ENCODE peak calls at places on chromosome 14, in four cellular contexts. O is heart right ventricle, N is retinal pigment epithelial cell, K is A549. E is an unnamed sample.

GRCh38 chr14:100541621-100542560 is 45.3 kb downstream of the BEGAIN start:
- DNase-seq in N (no peak), O (no peak), K (no peak), E (no peak)

GRCh38 chr14:67187826-67188225 is 1.4 kb upstream of the GARIN2 start:
- DNase-seq in K (peak; percentile 29), O (no peak), N (peak; percentile 92), E (peak; percentile 10)

GRCh38 chr14:53152627-53152908 is 555 bp downstream of the DDHD1 start:
- DNase-seq in N (peak; percentile 4), O (no peak), K (peak; percentile 35), E (no peak)

GRCh38 chr14:85701763-85702162 is 171.8 kb downstream of the FLRT2 start:
- DNase-seq in N (peak; percentile 35), O (no peak), K (no peak), E (no peak)

GRCh38 chr14:50619569-50620141 is 48.5 kb downstream of the SAV1 start:
- DNase-seq in O (no peak), N (no peak), K (peak; percentile 55), E (peak; percentile 28)

GRCh38 chr14:45290547-45290946 is 37.5 kb upstream of the MIS18BP1 start:
- DNase-seq in O (no peak), K (no peak), N (no peak), E (no peak)

GRCh38 chr14:75751291-75751690 is 90.2 kb downstream of the TTLL5 start:
- DNase-seq in K (no peak), N (no peak), O (no peak), E (no peak)

GRCh38 chr14:70724061-70724596 is 82.4 kb downstream of the TTC9 start:
- DNase-seq in O (no peak), N (no peak), K (no peak), E (no peak)

GRCh38 chr14:68672609-68673285 is 120.1 kb downstream of the ZFP36L1 start:
- DNase-seq in N (no peak), K (no peak), O (no peak), E (peak; percentile 27)

GRCh38 chr14:51862171-51862838 is 1.9 kb downstream of the GNG2 start:
- DNase-seq in N (no peak), O (no peak), K (no peak), E (no peak)

GRCh38 chr14:52044791-52045522 is 23.9 kb downstream of the NID2 start:
- DNase-seq in N (peak; percentile 89), K (peak; percentile 20), O (no peak), E (no peak)

GRCh38 chr14:105659935-105660527 is 133.6 kb downstream of the TMEM121 start:
- DNase-seq in K (no peak), N (no peak), O (no peak), E (no peak)

GRCh38 chr14:75513911-75514672 is 8.2 kb upstream of the BATF start:
- DNase-seq in N (no peak), K (no peak), O (no peak), E (no peak)

GRCh38 chr14:63673255-63673654 is 31.6 kb upstream of the WDR89 start:
- DNase-seq in N (no peak), K (no peak), O (no peak), E (no peak)

GRCh38 chr14:85531594-85532391 is 1.8 kb downstream of the FLRT2 start:
- DNase-seq in O (peak; percentile 48), N (no peak), K (peak; percentile 79), E (no peak)

GRCh38 chr14:52072266-52072780 is 3.5 kb upstream of the NID2 start:
- DNase-seq in N (peak; percentile 93), K (no peak), O (no peak), E (no peak)

GRCh38 chr14:41605550-41606248 is 977 bp upstream of the LRFN5 start:
- DNase-seq in N (no peak), K (no peak), O (no peak), E (no peak)

GRCh38 chr14:30521899-30522736 is 36.8 kb upstream of the G2E3 start:
- DNase-seq in O (no peak), N (no peak), K (peak; percentile 42), E (peak; percentile 25)

GRCh38 chr14:71237556-71237955 is 330.3 kb downstream of the PCNX1 start:
- DNase-seq in N (no peak), O (no peak), K (no peak), E (peak; percentile 98)

GRCh38 chr14:95318870-95319311 is 817 bp downstream of the CLMN start:
- DNase-seq in K (no peak), N (no peak), O (no peak), E (no peak)

GRCh38 chr14:20970647-20970982 is 15.3 kb downstream of the RNASE2 start:
- DNase-seq in N (no peak), K (no peak), O (no peak), E (no peak)

GRCh38 chr14:25406818-25407217 is 356.9 kb upstream of the STXBP6 start:
- DNase-seq in N (no peak), O (no peak), K (peak; percentile 49), E (no peak)

GRCh38 chr14:61051046-61051445 is 70.0 kb downstream of the SLC38A6 start:
- DNase-seq in O (no peak), K (no peak), N (no peak), E (no peak)

GRCh38 chr14:45252356-45253069 is 489 bp downstream of the MIS18BP1 start:
- DNase-seq in O (no peak), N (no peak), K (peak; percentile 38), E (no peak)

DNA sequence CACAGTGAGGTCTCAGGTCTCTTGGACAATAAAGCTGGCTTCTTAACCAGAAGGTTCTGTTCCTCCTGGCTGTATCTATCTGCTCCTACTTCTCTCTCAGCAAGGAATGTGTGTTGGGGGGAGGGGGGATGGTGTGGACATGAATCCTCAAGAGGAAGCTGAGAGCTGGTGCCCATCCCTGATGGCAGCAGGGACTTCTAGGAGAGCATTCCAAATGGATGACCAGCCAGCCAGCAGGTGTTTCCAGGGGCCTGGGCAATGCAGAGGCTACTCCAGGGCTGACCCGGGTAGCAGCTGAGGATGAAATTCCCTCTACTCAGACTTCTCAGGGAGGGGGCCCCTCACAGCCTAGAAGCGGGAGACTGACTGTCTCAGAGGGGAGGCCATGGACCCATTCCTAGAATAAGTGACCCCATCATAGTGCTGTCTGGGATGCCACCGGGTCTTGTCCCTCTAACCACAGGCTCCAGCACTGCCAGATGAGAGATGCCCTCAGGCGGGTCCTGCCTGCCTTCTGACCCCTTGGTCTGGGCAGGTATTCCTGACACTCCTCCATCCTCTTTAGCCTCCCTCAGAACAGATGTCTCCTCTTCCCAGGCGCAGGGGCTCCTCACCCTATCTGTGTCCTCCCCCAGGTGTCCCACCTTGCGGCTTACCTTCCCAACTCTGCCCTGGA is 1.2 kb downstream of the RAB15 start:
- DNase-seq in N (no peak), K (peak; percentile 46), O (no peak), E (no peak)
- H3K4me3 ChIP-seq in N (peak overlapping the region; percentile 60), K (peak overlapping the region; percentile 61), O (no peak overlapping the region), E (peak overlapping the region; percentile 55)

GRCh38 chr14:58238252-58239247 is 6.1 kb upstream of the PSMA3 start:
- DNase-seq in K (no peak), N (no peak), O (no peak), E (no peak)

GRCh38 chr14:58244556-58245387 is at the start of gene PSMA3:
- DNase-seq in N (peak; percentile 91), K (peak; percentile 96), O (peak; percentile 97), E (peak; percentile 90)

GRCh38 chr14:58245562-58245961 is 919 bp downstream of the PSMA3 start:
- DNase-seq in O (no peak), N (no peak), K (no peak), E (no peak)

GRCh38 chr14:58239259-58240210 is 5.1 kb upstream of the PSMA3 start:
- DNase-seq in N (no peak), O (peak; percentile 69), K (peak; percentile 67), E (no peak)

GRCh38 chr14:58243790-58244555 is 670 bp upstream of the PSMA3 start:
- DNase-seq in N (no peak), K (peak; percentile 38), O (no peak), E (no peak)
- H3K4me3 ChIP-seq in N (peak overlapping the region; percentile 99), K (peak overlapping the region; percentile 60), O (peak overlapping the region; percentile 35), E (peak overlapping the region; percentile 98)

GRCh38 chr14:90676356-90676755 is 139.9 kb downstream of the TTC7B start:
- DNase-seq in O (no peak), N (no peak), K (no peak), E (no peak)

GRCh38 chr14:90674043-90674670 is 142.1 kb downstream of the TTC7B start:
- DNase-seq in O (no peak), N (no peak), K (no peak), E (no peak)

GRCh38 chr14:90676859-90677258 is 139.4 kb downstream of the TTC7B start:
- DNase-seq in N (no peak), K (no peak), O (no peak), E (no peak)

GRCh38 chr14:90674716-90675115 is 141.5 kb downstream of the TTC7B start:
- DNase-seq in K (no peak), O (no peak), N (no peak), E (no peak)

DNA sequence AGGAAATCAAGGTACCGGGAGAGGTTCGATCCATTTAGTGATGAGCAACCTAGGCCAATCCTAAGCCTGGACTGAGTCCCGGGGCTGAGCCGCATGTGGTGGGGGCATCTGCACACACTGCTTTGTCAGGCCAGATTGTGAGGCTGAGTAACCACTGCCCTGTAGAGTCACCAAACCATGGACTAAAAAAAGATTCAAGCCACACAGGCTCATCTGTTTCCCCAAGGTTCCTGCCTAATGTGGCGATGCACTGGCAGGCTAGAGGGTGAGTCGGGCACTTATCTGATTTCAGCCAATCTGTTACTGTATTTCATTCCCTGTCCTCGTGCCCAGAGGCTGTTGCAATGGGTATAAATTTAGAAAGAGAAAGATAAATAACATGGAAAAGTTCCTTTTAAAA is 140.8 kb downstream of the TTC7B start:
- DNase-seq in K (no peak), O (no peak), N (no peak), E (no peak)
- H3K4me3 ChIP-seq in K (no peak overlapping the region), O (no peak overlapping the region), N (no peak overlapping the region), E (no peak overlapping the region)

GRCh38 chr14:104592785-104593184 is 11.8 kb downstream of the TMEM179 start:
- DNase-seq in N (no peak), K (no peak), O (peak; percentile 10), E (no peak)

GRCh38 chr14:104593241-104593701 is 11.3 kb downstream of the TMEM179 start:
- DNase-seq in O (peak; percentile 13), N (no peak), K (no peak), E (no peak)

GRCh38 chr14:104592292-104592672 is 12.3 kb downstream of the TMEM179 start:
- DNase-seq in N (no peak), O (peak; percentile 2), K (no peak), E (no peak)

GRCh38 chr14:104594310-104595046 is 10.1 kb downstream of the TMEM179 start:
- DNase-seq in K (no peak), O (no peak), N (no peak), E (no peak)

DNA sequence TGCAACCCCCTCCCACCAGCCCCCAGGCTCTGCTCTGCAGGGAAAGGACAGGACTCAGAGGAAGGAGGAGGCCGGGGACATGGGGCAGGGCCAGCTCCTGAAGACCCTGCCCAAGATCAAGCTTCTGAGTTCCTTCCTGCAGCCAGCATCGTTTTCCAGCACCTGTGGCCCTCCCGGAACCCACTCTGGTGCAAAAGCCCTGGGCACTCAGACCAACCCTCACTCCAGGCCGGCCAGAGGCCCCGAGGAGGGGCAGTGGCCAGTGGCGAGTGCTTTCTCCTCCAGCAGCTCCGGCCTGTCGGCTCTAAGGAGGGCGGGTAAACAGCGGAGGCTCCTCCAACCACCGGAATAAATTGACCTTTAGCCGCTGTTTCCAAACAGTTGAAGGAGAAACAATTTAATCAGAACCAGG is 10.9 kb downstream of the TMEM179 start:
- DNase-seq in K (no peak), N (no peak), O (peak; percentile 9), E (no peak)
- H3K4me3 ChIP-seq in K (no peak overlapping the region), N (no peak overlapping the region), O (no peak overlapping the region), E (no peak overlapping the region)